ENCODE peak calls at places on chromosomes 1 and 21, in four cellular contexts. One of them, this sample, is unnamed.

GRCh38 chr1:221741364-221741970 is 422 bp downstream of the DUSP10 start:
- DNase-seq in H1: no peak
- DNase-seq in K562: peak
- DNase-seq in HepG2: no peak
- DNase-seq in this sample: no peak

GRCh38 chr1:237690656-237691055 is 200.1 kb downstream of the ZP4 start:
- DNase-seq in H1: no peak
- DNase-seq in K562: no peak
- DNase-seq in HepG2: no peak
- DNase-seq in this sample: no peak

GRCh38 chr1:50181027-50181663 is 72.4 kb downstream of the ELAVL4 start:
- DNase-seq in H1: no peak
- DNase-seq in K562: no peak
- DNase-seq in HepG2: no peak
- DNase-seq in this sample: no peak

GRCh38 chr1:117824612-117825011 is 104.8 kb downstream of the GDAP2 start:
- DNase-seq in H1: no peak
- DNase-seq in K562: no peak
- DNase-seq in HepG2: no peak
- DNase-seq in this sample: no peak

GRCh38 chr1:46221749-46222148 is 18.6 kb downstream of the LURAP1 start:
- DNase-seq in H1: peak
- DNase-seq in K562: no peak
- DNase-seq in HepG2: peak
- DNase-seq in this sample: no peak

GRCh38 chr1:178768423-178768822 is 43.4 kb downstream of the RALGPS2 start:
- DNase-seq in H1: peak
- DNase-seq in K562: peak
- DNase-seq in HepG2: peak
- DNase-seq in this sample: no peak

GRCh38 chr21:26795866-26796329 is 49.3 kb downstream of the ADAMTS1 start:
- DNase-seq in H1: no peak
- DNase-seq in K562: no peak
- DNase-seq in HepG2: no peak
- DNase-seq in this sample: no peak

GRCh38 chr1:90000934-90001676 is 6.2 kb downstream of the ZNF326 start:
- DNase-seq in H1: no peak
- DNase-seq in K562: peak
- DNase-seq in HepG2: no peak
- DNase-seq in this sample: no peak

GRCh38 chr1:201316556-201316955 is 33.2 kb downstream of the PKP1 start:
- DNase-seq in H1: no peak
- DNase-seq in K562: no peak
- DNase-seq in HepG2: no peak
- DNase-seq in this sample: no peak

GRCh38 chr1:19840228-19840627 is 25.1 kb upstream of the RNF186 start:
- DNase-seq in H1: no peak
- DNase-seq in K562: no peak
- DNase-seq in HepG2: no peak
- DNase-seq in this sample: no peak

DNA sequence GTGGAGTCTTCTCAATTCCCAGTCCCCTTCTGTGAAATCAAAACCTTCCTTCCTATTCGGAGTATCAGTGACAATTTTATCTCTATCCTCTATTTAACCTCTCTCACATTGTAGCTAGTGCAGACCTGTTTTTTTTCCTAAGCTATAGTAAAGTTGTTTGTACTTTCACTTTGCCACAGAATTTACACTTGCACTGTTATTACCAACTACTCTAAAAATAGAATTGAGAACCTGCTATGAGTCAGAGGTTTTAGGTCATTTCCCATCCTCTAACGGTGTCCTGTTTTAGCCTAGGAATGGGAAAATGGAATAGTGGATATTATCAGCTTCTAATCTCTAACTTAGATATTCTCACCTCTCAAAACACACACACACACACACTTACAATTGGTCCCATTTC is 862.7 kb downstream of the NCAM2 start:
- DNase-seq in H1: no peak
- DNase-seq in K562: no peak
- DNase-seq in HepG2: no peak
- DNase-seq in this sample: no peak
- TF ChIP-seq TAF1 in H1: no peak
- TF ChIP-seq TAF1 in K562: no peak
- TF ChIP-seq TAF1 in HepG2: no peak
- TF ChIP-seq TAF1 in this sample: no peak

GRCh38 chr21:45299864-45300785 is 12.4 kb upstream of the POFUT2 start:
- DNase-seq in H1: no peak
- DNase-seq in K562: no peak
- DNase-seq in HepG2: no peak
- DNase-seq in this sample: no peak
- TF ChIP-seq CREB1 in H1: no peak
- TF ChIP-seq CREB1 in K562: no peak
- TF ChIP-seq CREB1 in HepG2: no peak
- TF ChIP-seq CREB1 in this sample: no peak

GRCh38 chr1:58430355-58431335 is 115.9 kb downstream of the OMA1 start:
- DNase-seq in H1: no peak
- DNase-seq in K562: no peak
- DNase-seq in HepG2: no peak
- DNase-seq in this sample: no peak

GRCh38 chr1:58434587-58434986 is 111.9 kb downstream of the OMA1 start:
- DNase-seq in H1: no peak
- DNase-seq in K562: no peak
- DNase-seq in HepG2: no peak
- DNase-seq in this sample: no peak

GRCh38 chr1:58431847-58432246 is 114.7 kb downstream of the OMA1 start:
- DNase-seq in H1: no peak
- DNase-seq in K562: no peak
- DNase-seq in HepG2: no peak
- DNase-seq in this sample: no peak

GRCh38 chr1:58434181-58434580 is 112.3 kb downstream of the OMA1 start:
- DNase-seq in H1: no peak
- DNase-seq in K562: no peak
- DNase-seq in HepG2: no peak
- DNase-seq in this sample: no peak

DNA sequence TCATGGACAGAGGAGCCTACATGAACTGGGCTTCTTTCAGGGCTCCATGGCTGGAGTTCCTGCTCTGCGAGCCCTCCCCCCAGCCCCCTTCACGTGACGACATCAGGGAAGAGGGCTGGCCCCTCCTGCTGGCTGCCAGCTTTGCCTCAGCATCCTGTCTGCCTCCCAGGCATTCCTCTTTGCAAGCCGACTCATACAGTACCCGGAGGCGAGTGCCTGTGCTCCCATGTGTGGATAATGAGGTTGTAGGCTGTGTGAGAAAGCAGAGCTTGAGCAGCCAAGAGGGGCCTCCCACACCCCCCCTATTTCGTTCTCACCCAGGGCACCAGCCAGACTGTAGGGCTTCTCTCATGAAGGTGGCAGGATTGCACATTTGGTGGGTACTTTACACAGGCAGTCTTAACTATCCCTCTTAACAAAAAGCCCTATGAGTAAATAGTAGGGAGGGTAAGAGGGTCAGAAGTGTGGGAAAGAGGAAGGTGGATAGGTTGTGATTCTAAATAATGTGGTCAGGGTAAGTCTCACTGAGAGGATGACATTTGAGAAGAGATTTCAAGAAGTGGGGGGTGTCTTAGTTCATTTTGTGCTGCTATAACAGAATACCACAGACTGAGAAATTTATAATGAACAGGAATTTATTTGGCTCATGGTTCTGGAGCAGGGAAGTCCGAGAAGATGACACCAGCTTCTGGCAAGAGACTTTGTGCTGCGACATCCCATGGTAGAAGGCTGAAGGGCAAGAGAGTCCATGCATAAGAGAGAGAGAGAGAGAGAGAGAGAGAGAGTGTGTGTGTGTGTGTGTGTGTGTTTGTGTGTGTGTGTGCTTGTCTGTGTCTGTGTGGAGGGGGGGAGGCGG is 113.5 kb downstream of the OMA1 start:
- DNase-seq in H1: peak
- DNase-seq in K562: no peak
- DNase-seq in HepG2: no peak
- DNase-seq in this sample: peak
- TF ChIP-seq TAF1 in H1: peak
- TF ChIP-seq TAF1 in K562: no peak
- TF ChIP-seq TAF1 in HepG2: no peak
- TF ChIP-seq TAF1 in this sample: no peak

DNA sequence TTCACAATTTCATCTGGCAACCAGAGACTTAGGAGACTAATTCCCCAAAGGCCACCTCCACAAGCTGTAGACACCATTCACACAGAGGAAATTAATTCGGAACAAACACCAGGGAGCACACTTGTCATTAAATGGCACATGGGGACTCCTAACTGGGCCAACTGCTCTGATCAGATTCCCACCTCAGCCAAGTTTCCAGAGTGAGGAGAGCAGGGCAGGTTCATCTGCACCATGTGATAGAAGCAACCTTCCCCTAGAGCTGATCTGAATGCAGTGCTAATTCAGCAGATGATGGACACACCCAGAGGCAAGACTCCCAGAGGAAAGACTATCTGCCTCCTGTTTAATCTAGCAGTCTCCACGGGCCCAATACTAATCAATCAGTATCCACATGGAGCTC is 147.1 kb downstream of the VAV3 start:
- DNase-seq in H1: no peak
- DNase-seq in K562: no peak
- DNase-seq in HepG2: no peak
- DNase-seq in this sample: no peak
- TF ChIP-seq CREB1 in H1: no peak
- TF ChIP-seq CREB1 in K562: no peak
- TF ChIP-seq CREB1 in HepG2: no peak
- TF ChIP-seq CREB1 in this sample: no peak

GRCh38 chr1:231091853-231092301 is 51.8 kb upstream of the FAM89A start:
- DNase-seq in H1: peak
- DNase-seq in K562: peak
- DNase-seq in HepG2: peak
- DNase-seq in this sample: no peak
- TF ChIP-seq TAF1 in H1: no peak
- TF ChIP-seq TAF1 in K562: no peak
- TF ChIP-seq TAF1 in HepG2: no peak
- TF ChIP-seq TAF1 in this sample: no peak

GRCh38 chr1:199809311-199809710 is 218.2 kb upstream of the NR5A2 start:
- DNase-seq in H1: no peak
- DNase-seq in K562: no peak
- DNase-seq in HepG2: no peak
- DNase-seq in this sample: no peak

GRCh38 chr1:199811163-199811562 is 216.3 kb upstream of the NR5A2 start:
- DNase-seq in H1: no peak
- DNase-seq in K562: no peak
- DNase-seq in HepG2: no peak
- DNase-seq in this sample: no peak

DNA sequence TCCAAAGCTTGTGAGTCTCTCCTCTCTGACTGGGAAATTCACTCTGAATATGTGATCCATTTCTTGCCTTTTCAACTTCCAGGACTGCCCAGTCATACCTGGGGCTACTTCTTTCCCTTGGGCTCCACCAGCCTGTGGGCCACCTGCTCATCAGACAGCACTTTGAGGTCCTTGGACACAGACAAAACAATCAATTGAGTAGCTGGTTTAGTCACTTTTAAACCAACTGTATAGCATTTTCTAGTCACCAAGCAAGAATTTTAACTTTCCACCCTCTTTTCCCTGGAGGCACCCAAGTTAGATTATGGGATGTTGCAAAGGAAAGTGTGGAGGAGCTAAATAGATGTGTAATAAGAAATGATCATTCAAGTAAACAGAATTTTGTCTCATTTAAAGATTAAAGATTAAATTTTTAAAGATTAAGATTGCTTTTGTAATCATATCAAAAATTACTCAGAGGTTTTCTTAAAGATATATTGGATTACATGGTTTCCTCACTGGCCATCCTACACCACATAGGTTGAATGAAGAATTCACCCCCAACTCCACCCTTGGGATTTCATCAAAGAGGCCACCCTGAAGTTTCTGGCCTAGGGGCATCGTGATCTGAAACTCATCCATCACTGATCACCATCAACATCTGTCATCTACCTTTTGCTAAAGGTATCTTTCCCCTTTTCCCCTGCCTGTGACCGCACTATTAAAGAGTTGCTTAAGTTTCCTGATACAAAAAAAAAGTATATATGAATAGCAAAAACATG is 219.2 kb upstream of the NR5A2 start:
- DNase-seq in H1: no peak
- DNase-seq in K562: no peak
- DNase-seq in HepG2: no peak
- DNase-seq in this sample: no peak
- TF ChIP-seq CREB1 in H1: no peak
- TF ChIP-seq CREB1 in K562: no peak
- TF ChIP-seq CREB1 in HepG2: no peak
- TF ChIP-seq CREB1 in this sample: no peak

DNA sequence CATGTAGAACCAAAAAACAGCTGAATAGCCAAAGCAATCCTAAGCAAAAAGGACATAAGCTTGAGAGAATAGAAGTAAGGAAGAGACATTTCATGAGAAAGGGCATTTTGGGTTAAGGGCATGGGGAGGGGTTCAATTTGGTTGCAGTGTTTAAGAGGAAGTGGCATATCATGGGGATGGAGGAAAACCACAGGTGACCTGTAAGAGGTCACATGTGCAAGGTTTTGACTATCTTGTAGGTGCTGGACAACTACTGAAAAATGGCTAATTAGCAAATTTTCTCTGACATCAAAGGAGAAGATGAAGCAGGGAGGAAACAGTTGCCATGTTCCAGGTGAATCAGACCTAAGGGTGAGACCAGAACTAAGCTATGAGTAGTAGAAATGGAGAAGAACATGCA is 31.3 kb upstream of the ROR1 start:
- DNase-seq in H1: no peak
- DNase-seq in K562: no peak
- DNase-seq in HepG2: no peak
- DNase-seq in this sample: no peak
- TF ChIP-seq TAF1 in H1: no peak
- TF ChIP-seq TAF1 in K562: no peak
- TF ChIP-seq TAF1 in HepG2: no peak
- TF ChIP-seq TAF1 in this sample: no peak

DNA sequence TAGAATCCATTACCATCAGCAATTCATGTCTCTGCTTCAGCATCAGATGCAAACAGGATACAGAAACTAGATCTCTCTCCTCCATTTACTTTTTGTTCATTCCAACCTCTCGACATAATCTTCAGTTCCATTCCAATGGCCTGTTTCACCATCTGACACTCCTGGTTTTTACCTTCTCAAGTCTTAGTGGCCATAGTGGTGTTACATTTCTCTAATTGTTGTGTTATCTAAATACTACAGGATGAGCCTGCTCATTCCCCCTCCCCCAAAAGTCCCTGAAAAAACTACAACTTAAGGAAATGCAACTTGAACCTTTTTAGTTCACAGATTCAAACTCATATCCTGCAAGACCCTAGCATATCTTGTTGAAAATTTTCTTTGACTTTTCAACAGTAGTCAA is 4.0 kb downstream of the NRIP1 start:
- DNase-seq in H1: no peak
- DNase-seq in K562: peak
- DNase-seq in HepG2: no peak
- DNase-seq in this sample: no peak
- TF ChIP-seq CREB1 in H1: no peak
- TF ChIP-seq CREB1 in K562: no peak
- TF ChIP-seq CREB1 in HepG2: no peak
- TF ChIP-seq CREB1 in this sample: no peak